ENCODE peak calls at places on chromosome 12, in ten cellular contexts. E, P, Z, M, X, T, L, H, W and K are unnamed samples.

GRCh38 chr12:81229718-81230117 is 151.8 kb downstream of the ACSS3 start:
- DNase-seq in E (no peak), P (no peak), Z (no peak), M (no peak), X (no peak), T (no peak), L (no peak), H (no peak), W (no peak), K (no peak)

GRCh38 chr12:52004042-52004648 is 2.6 kb upstream of the TAMALIN start:
- DNase-seq in E (peak), P (no peak), Z (no peak), M (peak), X (peak), T (no peak), L (no peak), H (peak), W (peak), K (peak)

GRCh38 chr12:92553389-92553788 is 149.4 kb upstream of the PLEKHG7 start:
- DNase-seq in E (peak), P (no peak), Z (peak), M (peak), X (no peak), T (peak), L (no peak), H (no peak), W (no peak), K (no peak)

GRCh38 chr12:13229504-13229903 is 33.0 kb downstream of the EMP1 start:
- DNase-seq in E (no peak), P (no peak), Z (no peak), M (no peak), X (no peak), T (no peak), L (no peak), H (no peak), W (no peak), K (no peak)

GRCh38 chr12:122757568-122757967 is 4.9 kb downstream of the DENR start:
- DNase-seq in E (no peak), P (no peak), Z (no peak), M (no peak), X (no peak), T (no peak), L (no peak), H (no peak), W (no peak), K (no peak)

GRCh38 chr12:5428332-5429221 is 3.3 kb upstream of the NTF3 start:
- DNase-seq in E (peak), P (no peak), Z (no peak), M (no peak), X (no peak), T (no peak), L (no peak), H (peak), W (peak), K (no peak)

GRCh38 chr12:80681287-80681686 is 26.1 kb upstream of the MYF6 start:
- DNase-seq in E (no peak), P (no peak), Z (no peak), M (no peak), X (no peak), T (peak), L (peak), H (no peak), W (no peak), K (no peak)

GRCh38 chr12:79381246-79382208 is 309.2 kb downstream of the PAWR start:
- DNase-seq in E (no peak), P (no peak), Z (no peak), M (no peak), X (no peak), T (no peak), L (no peak), H (no peak), W (no peak), K (no peak)

GRCh38 chr12:110565919-110566871 is 16.9 kb downstream of the PPTC7 start:
- DNase-seq in E (no peak), P (no peak), Z (no peak), M (no peak), X (no peak), T (no peak), L (no peak), H (peak), W (no peak), K (no peak)

GRCh38 chr12:89247541-89247942 is 104.8 kb downstream of the DUSP6 start:
- DNase-seq in E (no peak), P (no peak), Z (no peak), M (no peak), X (no peak), T (no peak), L (peak), H (no peak), W (peak), K (no peak)

GRCh38 chr12:65800928-65801327 is 23.4 kb upstream of the HMGA2 start:
- DNase-seq in E (peak), P (no peak), Z (no peak), M (no peak), X (no peak), T (no peak), L (no peak), H (peak), W (peak), K (no peak)

GRCh38 chr12:64083285-64084210 is 138.5 kb downstream of the KICS2 start:
- DNase-seq in E (peak), P (no peak), Z (no peak), M (no peak), X (peak), T (no peak), L (peak), H (peak), W (peak), K (no peak)

GRCh38 chr12:57430117-57430930 is 519 bp downstream of the R3HDM2 start:
- DNase-seq in E (peak), P (peak), Z (peak), M (peak), X (peak), T (no peak), L (no peak), H (peak), W (peak), K (no peak)

GRCh38 chr12:99957866-99958466 is 26.8 kb downstream of the ANKS1B start:
- DNase-seq in E (peak), P (no peak), Z (no peak), M (no peak), X (no peak), T (no peak), L (no peak), H (no peak), W (no peak), K (no peak)

GRCh38 chr12:6219980-6220379 is 19.8 kb downstream of the CD9 start:
- DNase-seq in E (no peak), P (no peak), Z (no peak), M (no peak), X (no peak), T (no peak), L (no peak), H (no peak), W (no peak), K (no peak)

GRCh38 chr12:89369166-89369565 is 16.9 kb upstream of the DUSP6 start:
- DNase-seq in E (no peak), P (no peak), Z (no peak), M (no peak), X (no peak), T (no peak), L (no peak), H (peak), W (no peak), K (no peak)

GRCh38 chr12:58139894-58140293 is 198.5 kb downstream of the ATP23 start:
- DNase-seq in E (no peak), P (no peak), Z (no peak), M (no peak), X (no peak), T (no peak), L (no peak), H (no peak), W (no peak), K (no peak)

GRCh38 chr12:78703820-78704525 is 160.6 kb upstream of the SYT1 start:
- DNase-seq in E (peak), P (no peak), Z (no peak), M (no peak), X (no peak), T (no peak), L (peak), H (peak), W (peak), K (no peak)

GRCh38 chr12:52003591-52003990 is 3.2 kb upstream of the TAMALIN start:
- DNase-seq in E (no peak), P (no peak), Z (no peak), M (peak), X (no peak), T (no peak), L (no peak), H (no peak), W (no peak), K (no peak)

GRCh38 chr12:46774011-46774633 is 51.7 kb downstream of the SLC38A4 start:
- DNase-seq in E (peak), P (no peak), Z (no peak), M (no peak), X (no peak), T (no peak), L (no peak), H (peak), W (peak), K (no peak)

GRCh38 chr12:52568111-52568510 is 5.5 kb downstream of the KRT74 start:
- DNase-seq in E (no peak), P (no peak), Z (no peak), M (peak), X (no peak), T (no peak), L (no peak), H (no peak), W (no peak), K (no peak)

GRCh38 chr12:12474471-12474928 is 88.2 kb downstream of the DUSP16 start:
- DNase-seq in E (no peak), P (no peak), Z (no peak), M (no peak), X (no peak), T (no peak), L (no peak), H (no peak), W (no peak), K (no peak)

GRCh38 chr12:57755454-57756372 is 810 bp downstream of the MARCHF9 start:
- DNase-seq in E (no peak), P (no peak), Z (peak), M (peak), X (no peak), T (no peak), L (no peak), H (no peak), W (no peak), K (no peak)

GRCh38 chr12:1277905-1278304 is 286.9 kb downstream of the ERC1 start:
- DNase-seq in E (no peak), P (no peak), Z (no peak), M (no peak), X (no peak), T (peak), L (no peak), H (no peak), W (no peak), K (no peak)

GRCh38 chr12:29591140-29592020 is 93.9 kb upstream of the OVCH1 start:
- DNase-seq in E (peak), P (no peak), Z (no peak), M (no peak), X (peak), T (peak), L (no peak), H (no peak), W (peak), K (no peak)
- TF ChIP-seq CTCF in E (peak), P (no peak), Z (no peak), M (peak), X (peak), T (peak), L (peak), H (peak), W (peak), K (no peak)

GRCh38 chr12:47813491-47814196 is 6.1 kb downstream of the HDAC7 start:
- DNase-seq in E (no peak), P (no peak), Z (no peak), M (peak), X (no peak), T (peak), L (no peak), H (no peak), W (no peak), K (no peak)

GRCh38 chr12:47811581-47812484 is 7.9 kb downstream of the HDAC7 start:
- DNase-seq in E (peak), P (no peak), Z (no peak), M (no peak), X (peak), T (no peak), L (no peak), H (peak), W (peak), K (no peak)

GRCh38 chr12:47814539-47815170 is 5.0 kb downstream of the HDAC7 start:
- DNase-seq in E (no peak), P (no peak), Z (no peak), M (peak), X (no peak), T (no peak), L (no peak), H (no peak), W (no peak), K (no peak)

GRCh38 chr12:47811070-47811391 is 8.7 kb downstream of the HDAC7 start:
- DNase-seq in E (no peak), P (no peak), Z (no peak), M (no peak), X (no peak), T (no peak), L (no peak), H (no peak), W (no peak), K (no peak)

DNA sequence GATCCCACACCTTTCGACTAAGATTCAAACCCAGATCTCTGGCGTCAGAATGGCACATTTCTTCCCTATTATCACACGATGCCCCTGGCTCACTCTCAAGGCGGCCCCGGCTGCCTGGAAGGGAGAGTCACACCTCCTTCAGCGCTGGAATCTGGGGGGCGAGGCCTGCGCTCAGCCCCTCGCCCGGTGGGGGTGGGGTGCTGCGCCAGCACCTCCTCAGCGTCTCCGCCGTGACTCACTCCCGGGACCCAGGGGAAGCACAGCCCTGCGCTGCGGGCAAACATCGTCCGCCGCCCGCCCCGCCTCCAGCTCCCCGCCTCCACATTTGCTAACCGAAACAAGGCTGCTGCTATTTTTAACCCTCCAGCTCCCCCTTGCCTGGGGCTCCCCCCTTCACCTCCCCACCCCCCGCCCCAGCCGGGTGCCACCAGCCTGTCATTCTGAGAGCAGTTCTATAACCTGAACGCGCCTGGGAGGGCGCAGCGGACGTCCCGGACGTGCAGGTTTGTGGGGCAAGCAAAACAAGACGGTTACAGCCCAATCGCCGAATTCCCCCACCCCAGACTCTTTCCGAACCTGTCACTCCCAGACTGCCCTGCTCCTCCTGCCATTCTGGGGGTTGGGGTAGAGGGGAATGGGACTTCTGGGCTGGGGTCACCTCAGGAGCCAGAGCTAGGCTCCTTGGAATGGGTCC is 6.8 kb downstream of the HDAC7 start:
- DNase-seq in E (peak), P (peak), Z (peak), M (peak), X (peak), T (peak), L (no peak), H (peak), W (peak), K (peak)
- TF ChIP-seq CTCF in E (no peak), P (no peak), Z (peak), M (no peak), X (no peak), T (peak), L (no peak), H (no peak), W (no peak), K (no peak)

DNA sequence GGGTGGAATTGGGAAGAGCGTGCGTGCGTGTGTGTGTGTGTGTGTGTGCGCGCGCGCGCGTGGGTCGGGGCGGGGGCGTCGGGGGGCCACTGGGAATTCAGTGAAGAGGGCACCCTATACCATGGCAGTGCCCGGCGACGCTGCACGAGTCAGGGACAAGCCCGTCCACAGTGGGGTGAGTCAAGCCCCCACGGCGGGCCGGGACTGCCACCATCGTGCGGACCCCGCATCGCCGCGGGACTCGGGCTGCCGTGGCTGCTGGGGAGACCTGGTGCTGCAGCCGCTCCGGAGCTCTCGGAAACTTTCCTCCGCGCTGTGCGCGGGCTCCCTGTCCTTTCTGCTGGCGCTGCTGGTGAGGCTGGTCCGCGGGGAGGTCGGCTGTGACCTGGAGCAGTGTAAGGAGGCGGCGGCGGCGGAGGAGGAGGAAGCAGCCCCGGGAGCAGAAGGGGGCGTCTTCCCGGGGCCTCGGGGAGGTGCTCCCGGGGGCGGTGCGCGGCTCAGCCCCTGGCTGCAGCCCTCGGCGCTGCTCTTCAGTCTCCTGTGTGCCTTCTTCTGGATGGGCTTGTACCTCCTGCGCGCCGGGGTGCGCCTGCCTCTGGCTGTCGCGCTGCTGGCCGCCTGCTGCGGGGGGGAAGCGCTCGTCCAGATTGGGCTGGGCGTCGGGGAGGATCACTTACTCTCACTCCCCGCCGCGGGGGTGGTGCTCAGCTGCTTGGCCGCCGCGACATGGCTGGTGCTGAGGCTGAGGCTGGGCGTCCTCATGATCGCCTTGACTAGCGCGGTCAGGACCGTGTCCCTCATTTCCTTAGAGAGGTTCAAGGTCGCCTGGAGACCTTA is 1.0 kb downstream of the PDE3A start:
- DNase-seq in E (peak), P (no peak), Z (peak), M (peak), X (peak), T (no peak), L (no peak), H (peak), W (peak), K (peak)
- TF ChIP-seq CTCF in E (peak), P (no peak), Z (no peak), M (no peak), X (peak), T (no peak), L (no peak), H (peak), W (no peak), K (no peak)

GRCh38 chr12:116644806-116645205 is 85.6 kb downstream of the MAP1LC3B2 start:
- DNase-seq in E (no peak), P (no peak), Z (no peak), M (no peak), X (no peak), T (no peak), L (no peak), H (no peak), W (no peak), K (no peak)

GRCh38 chr12:116639765-116640164 is 80.6 kb downstream of the MAP1LC3B2 start:
- DNase-seq in E (no peak), P (no peak), Z (no peak), M (no peak), X (no peak), T (no peak), L (no peak), H (no peak), W (no peak), K (no peak)

GRCh38 chr12:116640320-116640719 is 81.1 kb downstream of the MAP1LC3B2 start:
- DNase-seq in E (no peak), P (no peak), Z (no peak), M (no peak), X (no peak), T (no peak), L (no peak), H (no peak), W (no peak), K (no peak)

GRCh38 chr12:116642101-116642500 is 82.9 kb downstream of the MAP1LC3B2 start:
- DNase-seq in E (no peak), P (no peak), Z (no peak), M (no peak), X (no peak), T (no peak), L (no peak), H (no peak), W (no peak), K (no peak)

GRCh38 chr12:116642683-116643082 is 83.5 kb downstream of the MAP1LC3B2 start:
- DNase-seq in E (no peak), P (no peak), Z (no peak), M (no peak), X (no peak), T (peak), L (no peak), H (no peak), W (no peak), K (no peak)
- TF ChIP-seq CTCF in E (no peak), P (no peak), Z (no peak), M (no peak), X (no peak), T (no peak), L (no peak), H (no peak), W (no peak), K (no peak)

DNA sequence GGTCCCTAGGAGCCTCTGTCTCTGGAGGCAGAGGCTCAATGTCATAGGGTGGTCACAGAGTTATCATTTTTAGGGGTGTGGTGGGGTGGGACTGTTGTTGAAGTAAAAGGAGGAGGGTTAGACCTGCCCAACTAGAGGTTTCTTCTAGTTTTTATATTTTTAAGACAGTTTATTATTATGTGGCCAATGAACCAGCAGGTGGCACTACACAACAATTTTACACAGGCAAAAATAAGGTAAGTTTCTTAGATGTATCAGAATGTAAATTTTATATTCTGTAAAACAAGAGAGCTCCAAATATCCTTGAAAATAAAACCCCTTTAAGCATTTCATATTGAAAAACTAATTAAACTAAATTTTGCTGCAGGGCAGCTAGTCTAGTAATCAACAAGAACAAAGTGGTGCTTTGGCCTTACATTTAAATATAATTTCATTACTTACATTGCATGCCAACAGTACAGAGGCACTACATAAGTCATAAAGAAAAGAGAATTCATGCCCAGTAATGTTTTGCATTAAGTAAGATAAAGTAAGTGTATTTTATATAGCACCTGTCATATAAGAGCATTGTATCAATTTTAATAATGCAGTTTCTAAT is 22.2 kb upstream of the OVCH1 start:
- DNase-seq in E (peak), P (no peak), Z (no peak), M (no peak), X (peak), T (peak), L (no peak), H (peak), W (peak), K (no peak)
- TF ChIP-seq CTCF in E (peak), P (peak), Z (peak), M (peak), X (peak), T (peak), L (peak), H (peak), W (peak), K (peak)